ENCODE peak calls at places on chromosomes 3 and 15, in nine cellular contexts. One of them, this sample, is unnamed.

GRCh38 chr3:64664397-64664796 is 23.4 kb downstream of the ADAMTS9 start:
- DNase-seq in bronchial epithelial cell: no peak
- DNase-seq in uterus: no peak
- DNase-seq in A549: no peak
- DNase-seq in choroid plexus epithelial cell: no peak
- DNase-seq in tibial nerve: no peak
- DNase-seq in astrocyte of the spinal cord: no peak
- DNase-seq in cardiac fibroblast: no peak
- DNase-seq in body of pancreas: no peak
- DNase-seq in this sample: no peak

GRCh38 chr3:190399677-190400076 is 11.7 kb downstream of the CLDN16 start:
- DNase-seq in bronchial epithelial cell: no peak
- DNase-seq in uterus: no peak
- DNase-seq in A549: no peak
- DNase-seq in choroid plexus epithelial cell: no peak
- DNase-seq in tibial nerve: no peak
- DNase-seq in astrocyte of the spinal cord: no peak
- DNase-seq in cardiac fibroblast: no peak
- DNase-seq in body of pancreas: no peak
- DNase-seq in this sample: no peak

GRCh38 chr3:31361391-31362273 is 171.1 kb upstream of the STT3B start:
- DNase-seq in bronchial epithelial cell: no peak
- DNase-seq in uterus: no peak
- DNase-seq in A549: no peak
- DNase-seq in choroid plexus epithelial cell: peak; percentile 88
- DNase-seq in tibial nerve: no peak
- DNase-seq in astrocyte of the spinal cord: peak; percentile 77
- DNase-seq in cardiac fibroblast: peak; percentile 78
- DNase-seq in body of pancreas: no peak
- DNase-seq in this sample: no peak

GRCh38 chr15:61025283-61025682 is 203.8 kb downstream of the RORA start:
- DNase-seq in bronchial epithelial cell: no peak
- DNase-seq in uterus: peak; percentile 31
- DNase-seq in A549: no peak
- DNase-seq in choroid plexus epithelial cell: no peak
- DNase-seq in tibial nerve: no peak
- DNase-seq in astrocyte of the spinal cord: no peak
- DNase-seq in cardiac fibroblast: peak; percentile 40
- DNase-seq in body of pancreas: no peak
- DNase-seq in this sample: no peak

GRCh38 chr3:187291512-187292132 is at the start of gene MASP1:
- DNase-seq in bronchial epithelial cell: no peak
- DNase-seq in uterus: no peak
- DNase-seq in A549: no peak
- DNase-seq in choroid plexus epithelial cell: no peak
- DNase-seq in tibial nerve: no peak
- DNase-seq in astrocyte of the spinal cord: peak; percentile 15
- DNase-seq in cardiac fibroblast: no peak
- DNase-seq in body of pancreas: no peak
- DNase-seq in this sample: no peak

GRCh38 chr15:70149667-70150404 is 52.1 kb upstream of the TLE3 start:
- DNase-seq in bronchial epithelial cell: peak; percentile 45
- DNase-seq in uterus: no peak
- DNase-seq in A549: no peak
- DNase-seq in choroid plexus epithelial cell: peak; percentile 79
- DNase-seq in tibial nerve: no peak
- DNase-seq in astrocyte of the spinal cord: peak; percentile 50
- DNase-seq in cardiac fibroblast: peak; percentile 60
- DNase-seq in body of pancreas: no peak
- DNase-seq in this sample: no peak

GRCh38 chr15:52496776-52497470 is 31.8 kb downstream of the MYO5A start:
- DNase-seq in bronchial epithelial cell: peak; percentile 91
- DNase-seq in uterus: no peak
- DNase-seq in A549: no peak
- DNase-seq in choroid plexus epithelial cell: no peak
- DNase-seq in tibial nerve: no peak
- DNase-seq in astrocyte of the spinal cord: peak; percentile 58
- DNase-seq in cardiac fibroblast: peak; percentile 67
- DNase-seq in body of pancreas: no peak
- DNase-seq in this sample: no peak

GRCh38 chr15:38217181-38217580 is 35.5 kb upstream of the SPRED1 start:
- DNase-seq in bronchial epithelial cell: peak; percentile 69
- DNase-seq in uterus: no peak
- DNase-seq in A549: no peak
- DNase-seq in choroid plexus epithelial cell: peak; percentile 87
- DNase-seq in tibial nerve: no peak
- DNase-seq in astrocyte of the spinal cord: peak; percentile 84
- DNase-seq in cardiac fibroblast: peak; percentile 72
- DNase-seq in body of pancreas: no peak
- DNase-seq in this sample: peak; percentile 37

GRCh38 chr15:68654786-68655560 is 76.2 kb downstream of the CORO2B start:
- DNase-seq in bronchial epithelial cell: no peak
- DNase-seq in uterus: peak; percentile 7
- DNase-seq in A549: no peak
- DNase-seq in choroid plexus epithelial cell: no peak
- DNase-seq in tibial nerve: no peak
- DNase-seq in astrocyte of the spinal cord: no peak
- DNase-seq in cardiac fibroblast: no peak
- DNase-seq in body of pancreas: no peak
- DNase-seq in this sample: no peak

GRCh38 chr3:166114448-166114847 is 277.2 kb upstream of the BCHE start:
- DNase-seq in bronchial epithelial cell: peak; percentile 38
- DNase-seq in uterus: no peak
- DNase-seq in A549: no peak
- DNase-seq in choroid plexus epithelial cell: no peak
- DNase-seq in tibial nerve: no peak
- DNase-seq in astrocyte of the spinal cord: no peak
- DNase-seq in cardiac fibroblast: no peak
- DNase-seq in body of pancreas: no peak
- DNase-seq in this sample: no peak

GRCh38 chr3:126540946-126541627 is 17.1 kb downstream of the CHST13 start:
- DNase-seq in bronchial epithelial cell: no peak
- DNase-seq in uterus: peak; percentile 0
- DNase-seq in A549: no peak
- DNase-seq in choroid plexus epithelial cell: no peak
- DNase-seq in tibial nerve: no peak
- DNase-seq in astrocyte of the spinal cord: no peak
- DNase-seq in cardiac fibroblast: no peak
- DNase-seq in body of pancreas: no peak
- DNase-seq in this sample: no peak

GRCh38 chr3:182364323-182364722 is 429.0 kb upstream of the ATP11B start:
- DNase-seq in bronchial epithelial cell: no peak
- DNase-seq in uterus: no peak
- DNase-seq in A549: no peak
- DNase-seq in choroid plexus epithelial cell: no peak
- DNase-seq in tibial nerve: peak; percentile 6
- DNase-seq in astrocyte of the spinal cord: peak; percentile 50
- DNase-seq in cardiac fibroblast: no peak
- DNase-seq in body of pancreas: no peak
- DNase-seq in this sample: no peak

GRCh38 chr3:188348445-188349244 is 194.7 kb downstream of the LPP start:
- DNase-seq in bronchial epithelial cell: peak; percentile 93
- DNase-seq in uterus: peak; percentile 64
- DNase-seq in A549: peak; percentile 13
- DNase-seq in choroid plexus epithelial cell: peak; percentile 96
- DNase-seq in tibial nerve: peak; percentile 73
- DNase-seq in astrocyte of the spinal cord: peak; percentile 94
- DNase-seq in cardiac fibroblast: peak; percentile 93
- DNase-seq in body of pancreas: peak; percentile 60
- DNase-seq in this sample: peak; percentile 66

GRCh38 chr15:93770788-93771187 is 460.6 kb upstream of the MCTP2 start:
- DNase-seq in bronchial epithelial cell: peak; percentile 18
- DNase-seq in uterus: no peak
- DNase-seq in A549: no peak
- DNase-seq in choroid plexus epithelial cell: no peak
- DNase-seq in tibial nerve: no peak
- DNase-seq in astrocyte of the spinal cord: no peak
- DNase-seq in cardiac fibroblast: no peak
- DNase-seq in body of pancreas: no peak
- DNase-seq in this sample: no peak

GRCh38 chr3:13657660-13658435 is 108.9 kb downstream of the FBLN2 start:
- DNase-seq in bronchial epithelial cell: peak; percentile 30
- DNase-seq in uterus: peak; percentile 35
- DNase-seq in A549: peak; percentile 95
- DNase-seq in choroid plexus epithelial cell: peak; percentile 60
- DNase-seq in tibial nerve: no peak
- DNase-seq in astrocyte of the spinal cord: peak; percentile 15
- DNase-seq in cardiac fibroblast: peak; percentile 31
- DNase-seq in body of pancreas: peak; percentile 46
- DNase-seq in this sample: no peak

GRCh38 chr3:102195198-102195948 is 239.4 kb upstream of the ZPLD1 start:
- DNase-seq in bronchial epithelial cell: peak; percentile 99
- DNase-seq in uterus: no peak
- DNase-seq in A549: no peak
- DNase-seq in choroid plexus epithelial cell: no peak
- DNase-seq in tibial nerve: no peak
- DNase-seq in astrocyte of the spinal cord: no peak
- DNase-seq in cardiac fibroblast: no peak
- DNase-seq in body of pancreas: peak; percentile 76
- DNase-seq in this sample: no peak

GRCh38 chr3:57030711-57031110 is 29.8 kb upstream of the SPATA12 start:
- DNase-seq in bronchial epithelial cell: no peak
- DNase-seq in uterus: no peak
- DNase-seq in A549: no peak
- DNase-seq in choroid plexus epithelial cell: no peak
- DNase-seq in tibial nerve: no peak
- DNase-seq in astrocyte of the spinal cord: no peak
- DNase-seq in cardiac fibroblast: no peak
- DNase-seq in body of pancreas: no peak
- DNase-seq in this sample: no peak

GRCh38 chr3:62876064-62876463 is 848 bp upstream of the CADPS start:
- DNase-seq in bronchial epithelial cell: peak; percentile 41
- DNase-seq in uterus: no peak
- DNase-seq in A549: no peak
- DNase-seq in choroid plexus epithelial cell: peak; percentile 36
- DNase-seq in tibial nerve: peak; percentile 18
- DNase-seq in astrocyte of the spinal cord: peak; percentile 56
- DNase-seq in cardiac fibroblast: peak; percentile 39
- DNase-seq in body of pancreas: peak; percentile 56
- DNase-seq in this sample: peak; percentile 9

GRCh38 chr3:12961007-12961725 is 112.1 kb downstream of the IQSEC1 start:
- DNase-seq in bronchial epithelial cell: no peak
- DNase-seq in uterus: no peak
- DNase-seq in A549: no peak
- DNase-seq in choroid plexus epithelial cell: no peak
- DNase-seq in tibial nerve: no peak
- DNase-seq in astrocyte of the spinal cord: no peak
- DNase-seq in cardiac fibroblast: no peak
- DNase-seq in body of pancreas: no peak
- DNase-seq in this sample: no peak

GRCh38 chr3:141506071-141506470 is 19.2 kb downstream of the RASA2 start:
- DNase-seq in bronchial epithelial cell: no peak
- DNase-seq in uterus: no peak
- DNase-seq in A549: no peak
- DNase-seq in choroid plexus epithelial cell: no peak
- DNase-seq in tibial nerve: no peak
- DNase-seq in astrocyte of the spinal cord: no peak
- DNase-seq in cardiac fibroblast: no peak
- DNase-seq in body of pancreas: no peak
- DNase-seq in this sample: no peak

GRCh38 chr15:89361451-89362202 is 27.0 kb upstream of the POLG start:
- DNase-seq in bronchial epithelial cell: peak; percentile 26
- DNase-seq in uterus: peak; percentile 66
- DNase-seq in A549: peak; percentile 96
- DNase-seq in choroid plexus epithelial cell: peak; percentile 65
- DNase-seq in tibial nerve: peak; percentile 48
- DNase-seq in astrocyte of the spinal cord: peak; percentile 50
- DNase-seq in cardiac fibroblast: peak; percentile 62
- DNase-seq in body of pancreas: peak; percentile 71
- DNase-seq in this sample: peak; percentile 6

GRCh38 chr15:34647569-34648334 is 64.3 kb upstream of the GOLGA8B start:
- DNase-seq in bronchial epithelial cell: peak; percentile 15
- DNase-seq in uterus: no peak
- DNase-seq in A549: no peak
- DNase-seq in choroid plexus epithelial cell: peak; percentile 42
- DNase-seq in tibial nerve: peak; percentile 14
- DNase-seq in astrocyte of the spinal cord: no peak
- DNase-seq in cardiac fibroblast: peak; percentile 13
- DNase-seq in body of pancreas: peak; percentile 14
- DNase-seq in this sample: no peak

GRCh38 chr3:81643721-81644120 is 117.7 kb downstream of the GBE1 start:
- DNase-seq in bronchial epithelial cell: no peak
- DNase-seq in uterus: no peak
- DNase-seq in A549: no peak
- DNase-seq in choroid plexus epithelial cell: peak; percentile 67
- DNase-seq in tibial nerve: no peak
- DNase-seq in astrocyte of the spinal cord: peak; percentile 42
- DNase-seq in cardiac fibroblast: peak; percentile 46
- DNase-seq in body of pancreas: no peak
- DNase-seq in this sample: peak; percentile 14
- TF ChIP-seq CTCF in bronchial epithelial cell: peak; percentile 3
- TF ChIP-seq CTCF in uterus: no peak
- TF ChIP-seq CTCF in A549: peak; percentile 31
- TF ChIP-seq CTCF in choroid plexus epithelial cell: peak; percentile 62
- TF ChIP-seq CTCF in tibial nerve: no peak
- TF ChIP-seq CTCF in astrocyte of the spinal cord: peak; percentile 32
- TF ChIP-seq CTCF in cardiac fibroblast: no peak
- TF ChIP-seq CTCF in body of pancreas: no peak
- TF ChIP-seq CTCF in this sample: no peak

GRCh38 chr3:195546130-195546560 is 3.0 kb upstream of the PPP1R2 start:
- DNase-seq in bronchial epithelial cell: peak; percentile 96
- DNase-seq in uterus: peak; percentile 54
- DNase-seq in A549: peak; percentile 21
- DNase-seq in choroid plexus epithelial cell: peak; percentile 65
- DNase-seq in tibial nerve: peak; percentile 33
- DNase-seq in astrocyte of the spinal cord: peak; percentile 87
- DNase-seq in cardiac fibroblast: peak; percentile 95
- DNase-seq in body of pancreas: peak; percentile 83
- DNase-seq in this sample: peak; percentile 65
- H3K4me3 ChIP-seq in bronchial epithelial cell: no peak overlapping the region
- H3K4me3 ChIP-seq in uterus: no peak overlapping the region
- H3K4me3 ChIP-seq in A549: no peak overlapping the region
- H3K4me3 ChIP-seq in choroid plexus epithelial cell: no peak overlapping the region
- H3K4me3 ChIP-seq in tibial nerve: no peak overlapping the region
- H3K4me3 ChIP-seq in astrocyte of the spinal cord: no peak overlapping the region
- H3K4me3 ChIP-seq in cardiac fibroblast: no peak overlapping the region
- H3K4me3 ChIP-seq in body of pancreas: no peak overlapping the region
- H3K4me3 ChIP-seq in this sample: no peak overlapping the region

GRCh38 chr3:98798820-98799219 is 35.7 kb downstream of the ST3GAL6 start:
- DNase-seq in bronchial epithelial cell: no peak
- DNase-seq in uterus: no peak
- DNase-seq in A549: no peak
- DNase-seq in choroid plexus epithelial cell: no peak
- DNase-seq in tibial nerve: no peak
- DNase-seq in astrocyte of the spinal cord: no peak
- DNase-seq in cardiac fibroblast: no peak
- DNase-seq in body of pancreas: no peak
- DNase-seq in this sample: no peak
- TF ChIP-seq CTCF in bronchial epithelial cell: no peak
- TF ChIP-seq CTCF in uterus: no peak
- TF ChIP-seq CTCF in A549: no peak
- TF ChIP-seq CTCF in choroid plexus epithelial cell: no peak
- TF ChIP-seq CTCF in tibial nerve: no peak
- TF ChIP-seq CTCF in astrocyte of the spinal cord: no peak
- TF ChIP-seq CTCF in cardiac fibroblast: no peak
- TF ChIP-seq CTCF in body of pancreas: no peak
- TF ChIP-seq CTCF in this sample: no peak

DNA sequence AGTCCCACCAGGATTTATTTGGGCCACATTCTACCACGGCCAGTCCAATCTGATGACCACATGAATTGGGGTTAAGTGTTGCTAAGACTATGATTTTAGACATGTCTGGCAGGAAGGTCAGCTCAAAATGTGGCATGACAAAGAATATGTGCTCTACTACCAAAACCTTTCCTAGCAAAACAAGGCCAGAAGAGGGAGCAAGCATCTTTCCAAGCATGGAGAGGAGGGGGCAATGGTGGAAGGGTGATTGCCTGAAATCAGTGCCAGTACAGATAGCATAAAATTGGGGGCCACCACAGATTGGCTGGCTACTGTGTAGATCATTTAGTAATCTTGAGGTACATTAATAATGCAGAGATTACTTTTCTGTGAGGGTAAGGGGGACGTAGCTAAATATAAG is 43.2 kb downstream of the TMEM39A start:
- DNase-seq in bronchial epithelial cell: no peak
- DNase-seq in uterus: no peak
- DNase-seq in A549: no peak
- DNase-seq in choroid plexus epithelial cell: no peak
- DNase-seq in tibial nerve: no peak
- DNase-seq in astrocyte of the spinal cord: no peak
- DNase-seq in cardiac fibroblast: no peak
- DNase-seq in body of pancreas: no peak
- DNase-seq in this sample: no peak
- H3K4me3 ChIP-seq in bronchial epithelial cell: no peak overlapping the region
- H3K4me3 ChIP-seq in uterus: no peak overlapping the region
- H3K4me3 ChIP-seq in A549: no peak overlapping the region
- H3K4me3 ChIP-seq in choroid plexus epithelial cell: no peak overlapping the region
- H3K4me3 ChIP-seq in tibial nerve: no peak overlapping the region
- H3K4me3 ChIP-seq in astrocyte of the spinal cord: no peak overlapping the region
- H3K4me3 ChIP-seq in cardiac fibroblast: no peak overlapping the region
- H3K4me3 ChIP-seq in body of pancreas: no peak overlapping the region
- H3K4me3 ChIP-seq in this sample: no peak overlapping the region